ENCODE peak calls at places on chromosomes 16 and 17, in eight cellular contexts. One of them, this sample, is unnamed.

GRCh38 chr16:86702824-86703588 is 124.7 kb downstream of the FOXL1 start:
- DNase-seq in heart left ventricle: no peak
- DNase-seq in stomach: no peak
- DNase-seq in neural progenitor cell: no peak
- DNase-seq in BE2C: no peak
- DNase-seq in Karpas-422: no peak
- DNase-seq in IMR-90: no peak
- DNase-seq in H7: no peak
- DNase-seq in this sample: no peak

GRCh38 chr17:57519199-57519598 is 225.9 kb downstream of the CCDC182 start:
- DNase-seq in heart left ventricle: no peak
- DNase-seq in stomach: no peak
- DNase-seq in neural progenitor cell: no peak
- DNase-seq in BE2C: peak
- DNase-seq in Karpas-422: no peak
- DNase-seq in IMR-90: peak
- DNase-seq in H7: no peak
- DNase-seq in this sample: peak

GRCh38 chr16:56298948-56299602 is 107.8 kb downstream of the GNAO1 start:
- DNase-seq in heart left ventricle: peak
- DNase-seq in stomach: no peak
- DNase-seq in neural progenitor cell: peak
- DNase-seq in BE2C: peak
- DNase-seq in Karpas-422: no peak
- DNase-seq in IMR-90: no peak
- DNase-seq in H7: no peak
- DNase-seq in this sample: peak

GRCh38 chr17:15999974-16000827 is 577 bp downstream of the TTC19 start:
- DNase-seq in heart left ventricle: peak
- DNase-seq in stomach: no peak
- DNase-seq in neural progenitor cell: peak
- DNase-seq in BE2C: peak
- DNase-seq in Karpas-422: no peak
- DNase-seq in IMR-90: peak
- DNase-seq in H7: peak
- DNase-seq in this sample: no peak

GRCh38 chr17:16477255-16477654 is 14.7 kb downstream of the LRRC75A start:
- DNase-seq in heart left ventricle: peak
- DNase-seq in stomach: no peak
- DNase-seq in neural progenitor cell: no peak
- DNase-seq in BE2C: no peak
- DNase-seq in Karpas-422: no peak
- DNase-seq in IMR-90: peak
- DNase-seq in H7: peak
- DNase-seq in this sample: no peak

GRCh38 chr17:17587614-17588336 is 3.7 kb downstream of the PEMT start:
- DNase-seq in heart left ventricle: no peak
- DNase-seq in stomach: no peak
- DNase-seq in neural progenitor cell: no peak
- DNase-seq in BE2C: no peak
- DNase-seq in Karpas-422: no peak
- DNase-seq in IMR-90: no peak
- DNase-seq in H7: no peak
- DNase-seq in this sample: no peak

GRCh38 chr16:72680732-72681131 is 367.2 kb downstream of the ZFHX3 start:
- DNase-seq in heart left ventricle: no peak
- DNase-seq in stomach: no peak
- DNase-seq in neural progenitor cell: no peak
- DNase-seq in BE2C: no peak
- DNase-seq in Karpas-422: no peak
- DNase-seq in IMR-90: no peak
- DNase-seq in H7: no peak
- DNase-seq in this sample: no peak

GRCh38 chr17:2749784-2750181 is 331 bp upstream of the CCDC92B start:
- DNase-seq in heart left ventricle: peak
- DNase-seq in stomach: peak
- DNase-seq in neural progenitor cell: peak
- DNase-seq in BE2C: peak
- DNase-seq in Karpas-422: peak
- DNase-seq in IMR-90: peak
- DNase-seq in H7: peak
- DNase-seq in this sample: peak

GRCh38 chr16:5615868-5616642 is 518.5 kb upstream of the EEF2KMT start:
- DNase-seq in heart left ventricle: peak
- DNase-seq in stomach: peak
- DNase-seq in neural progenitor cell: peak
- DNase-seq in BE2C: peak
- DNase-seq in Karpas-422: peak
- DNase-seq in IMR-90: no peak
- DNase-seq in H7: peak
- DNase-seq in this sample: peak

GRCh38 chr17:69972251-69972650 is 102.8 kb upstream of the KCNJ16 start:
- DNase-seq in heart left ventricle: no peak
- DNase-seq in stomach: no peak
- DNase-seq in neural progenitor cell: no peak
- DNase-seq in BE2C: no peak
- DNase-seq in Karpas-422: no peak
- DNase-seq in IMR-90: peak
- DNase-seq in H7: no peak
- DNase-seq in this sample: no peak

GRCh38 chr16:88357306-88358032 is 25.3 kb upstream of the ZNF469 start:
- DNase-seq in heart left ventricle: no peak
- DNase-seq in stomach: no peak
- DNase-seq in neural progenitor cell: no peak
- DNase-seq in BE2C: no peak
- DNase-seq in Karpas-422: no peak
- DNase-seq in IMR-90: no peak
- DNase-seq in H7: peak
- DNase-seq in this sample: peak

GRCh38 chr17:69448431-69449102 is 34.1 kb downstream of the MAP2K6 start:
- DNase-seq in heart left ventricle: peak
- DNase-seq in stomach: no peak
- DNase-seq in neural progenitor cell: peak
- DNase-seq in BE2C: no peak
- DNase-seq in Karpas-422: no peak
- DNase-seq in IMR-90: no peak
- DNase-seq in H7: peak
- DNase-seq in this sample: peak

GRCh38 chr16:20901441-20902112 is 1.0 kb downstream of the LYRM1 start:
- DNase-seq in heart left ventricle: peak
- DNase-seq in stomach: peak
- DNase-seq in neural progenitor cell: peak
- DNase-seq in BE2C: peak
- DNase-seq in Karpas-422: peak
- DNase-seq in IMR-90: peak
- DNase-seq in H7: peak
- DNase-seq in this sample: peak

GRCh38 chr16:20901068-20901440 is 483 bp downstream of the LYRM1 start:
- DNase-seq in heart left ventricle: no peak
- DNase-seq in stomach: no peak
- DNase-seq in neural progenitor cell: no peak
- DNase-seq in BE2C: no peak
- DNase-seq in Karpas-422: no peak
- DNase-seq in IMR-90: no peak
- DNase-seq in H7: no peak
- DNase-seq in this sample: no peak

GRCh38 chr16:20903889-20904506 is 3.4 kb downstream of the LYRM1 start:
- DNase-seq in heart left ventricle: no peak
- DNase-seq in stomach: no peak
- DNase-seq in neural progenitor cell: no peak
- DNase-seq in BE2C: no peak
- DNase-seq in Karpas-422: no peak
- DNase-seq in IMR-90: no peak
- DNase-seq in H7: no peak
- DNase-seq in this sample: no peak

GRCh38 chr16:20903116-20903888 is 2.7 kb downstream of the LYRM1 start:
- DNase-seq in heart left ventricle: no peak
- DNase-seq in stomach: no peak
- DNase-seq in neural progenitor cell: no peak
- DNase-seq in BE2C: no peak
- DNase-seq in Karpas-422: no peak
- DNase-seq in IMR-90: no peak
- DNase-seq in H7: no peak
- DNase-seq in this sample: no peak

DNA sequence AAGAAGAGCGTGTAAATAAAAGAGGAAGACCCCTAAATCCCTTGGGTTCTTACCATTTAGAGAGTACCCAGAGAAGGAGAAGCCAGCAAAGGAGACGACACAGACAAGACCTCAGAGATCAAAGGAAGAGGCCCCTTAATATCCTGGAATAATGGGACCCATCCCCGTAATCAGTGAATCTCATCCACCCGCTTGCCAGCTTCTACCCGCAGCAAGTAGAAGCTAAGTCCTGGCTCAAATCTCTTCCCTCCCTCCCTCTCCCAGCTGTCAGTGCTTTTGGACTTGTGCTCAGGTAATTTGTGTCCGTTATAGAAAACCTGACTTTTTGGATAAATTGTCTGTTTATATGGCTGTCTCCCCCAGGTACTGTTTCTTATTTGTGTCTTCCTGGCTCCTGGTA is 1.9 kb downstream of the LYRM1 start:
- DNase-seq in heart left ventricle: no peak
- DNase-seq in stomach: no peak
- DNase-seq in neural progenitor cell: no peak
- DNase-seq in BE2C: no peak
- DNase-seq in Karpas-422: no peak
- DNase-seq in IMR-90: no peak
- DNase-seq in H7: no peak
- DNase-seq in this sample: no peak
- H3K4me3 ChIP-seq in heart left ventricle: no peak
- H3K4me3 ChIP-seq in stomach: peak
- H3K4me3 ChIP-seq in neural progenitor cell: peak
- H3K4me3 ChIP-seq in BE2C: no peak
- H3K4me3 ChIP-seq in Karpas-422: peak
- H3K4me3 ChIP-seq in IMR-90: no peak
- H3K4me3 ChIP-seq in H7: no peak
- H3K4me3 ChIP-seq in this sample: no peak

DNA sequence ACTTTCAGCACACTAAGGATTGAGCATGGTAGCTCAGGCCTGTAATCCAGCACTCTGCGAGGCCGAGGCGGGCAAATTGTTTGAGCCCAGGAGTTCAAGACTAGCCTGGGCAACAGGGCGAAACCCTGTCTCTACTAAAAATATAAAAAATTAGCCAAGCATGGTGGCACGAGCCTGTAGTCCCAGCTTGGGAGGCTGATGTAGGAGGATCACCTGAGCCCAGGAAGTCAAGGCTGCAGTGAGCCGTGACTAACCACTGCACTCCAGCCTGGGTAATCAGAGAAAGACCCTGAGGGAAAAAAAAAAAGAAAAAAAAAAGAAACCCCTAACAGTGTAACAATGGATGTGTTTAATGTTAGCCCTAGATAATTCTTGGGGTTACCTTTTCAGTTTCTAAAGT is 24.0 kb downstream of the PARN start:
- DNase-seq in heart left ventricle: no peak
- DNase-seq in stomach: no peak
- DNase-seq in neural progenitor cell: no peak
- DNase-seq in BE2C: no peak
- DNase-seq in Karpas-422: peak
- DNase-seq in IMR-90: no peak
- DNase-seq in H7: no peak
- DNase-seq in this sample: no peak
- H3K4me3 ChIP-seq in heart left ventricle: no peak
- H3K4me3 ChIP-seq in stomach: no peak
- H3K4me3 ChIP-seq in neural progenitor cell: no peak
- H3K4me3 ChIP-seq in BE2C: no peak
- H3K4me3 ChIP-seq in Karpas-422: peak
- H3K4me3 ChIP-seq in IMR-90: no peak
- H3K4me3 ChIP-seq in H7: no peak
- H3K4me3 ChIP-seq in this sample: no peak

GRCh38 chr16:2028146-2028545 is 1.4 kb downstream of the NHERF2 start:
- DNase-seq in heart left ventricle: no peak
- DNase-seq in stomach: no peak
- DNase-seq in neural progenitor cell: no peak
- DNase-seq in BE2C: no peak
- DNase-seq in Karpas-422: no peak
- DNase-seq in IMR-90: no peak
- DNase-seq in H7: no peak
- DNase-seq in this sample: no peak

GRCh38 chr16:2031081-2031577 is 4.4 kb downstream of the NHERF2 start:
- DNase-seq in heart left ventricle: peak
- DNase-seq in stomach: no peak
- DNase-seq in neural progenitor cell: no peak
- DNase-seq in BE2C: no peak
- DNase-seq in Karpas-422: no peak
- DNase-seq in IMR-90: no peak
- DNase-seq in H7: no peak
- DNase-seq in this sample: peak

GRCh38 chr16:2029350-2029749 is 2.6 kb downstream of the NHERF2 start:
- DNase-seq in heart left ventricle: no peak
- DNase-seq in stomach: no peak
- DNase-seq in neural progenitor cell: no peak
- DNase-seq in BE2C: no peak
- DNase-seq in Karpas-422: no peak
- DNase-seq in IMR-90: no peak
- DNase-seq in H7: no peak
- DNase-seq in this sample: peak

GRCh38 chr16:2028620-2029220 is 2.0 kb downstream of the NHERF2 start:
- DNase-seq in heart left ventricle: no peak
- DNase-seq in stomach: peak
- DNase-seq in neural progenitor cell: no peak
- DNase-seq in BE2C: no peak
- DNase-seq in Karpas-422: no peak
- DNase-seq in IMR-90: no peak
- DNase-seq in H7: no peak
- DNase-seq in this sample: no peak

GRCh38 chr16:2030036-2030435 is 3.3 kb downstream of the NHERF2 start:
- DNase-seq in heart left ventricle: no peak
- DNase-seq in stomach: no peak
- DNase-seq in neural progenitor cell: no peak
- DNase-seq in BE2C: no peak
- DNase-seq in Karpas-422: no peak
- DNase-seq in IMR-90: no peak
- DNase-seq in H7: no peak
- DNase-seq in this sample: no peak
- H3K4me3 ChIP-seq in heart left ventricle: peak
- H3K4me3 ChIP-seq in stomach: peak
- H3K4me3 ChIP-seq in neural progenitor cell: no peak
- H3K4me3 ChIP-seq in BE2C: no peak
- H3K4me3 ChIP-seq in Karpas-422: no peak
- H3K4me3 ChIP-seq in IMR-90: no peak
- H3K4me3 ChIP-seq in H7: no peak
- H3K4me3 ChIP-seq in this sample: peak

DNA sequence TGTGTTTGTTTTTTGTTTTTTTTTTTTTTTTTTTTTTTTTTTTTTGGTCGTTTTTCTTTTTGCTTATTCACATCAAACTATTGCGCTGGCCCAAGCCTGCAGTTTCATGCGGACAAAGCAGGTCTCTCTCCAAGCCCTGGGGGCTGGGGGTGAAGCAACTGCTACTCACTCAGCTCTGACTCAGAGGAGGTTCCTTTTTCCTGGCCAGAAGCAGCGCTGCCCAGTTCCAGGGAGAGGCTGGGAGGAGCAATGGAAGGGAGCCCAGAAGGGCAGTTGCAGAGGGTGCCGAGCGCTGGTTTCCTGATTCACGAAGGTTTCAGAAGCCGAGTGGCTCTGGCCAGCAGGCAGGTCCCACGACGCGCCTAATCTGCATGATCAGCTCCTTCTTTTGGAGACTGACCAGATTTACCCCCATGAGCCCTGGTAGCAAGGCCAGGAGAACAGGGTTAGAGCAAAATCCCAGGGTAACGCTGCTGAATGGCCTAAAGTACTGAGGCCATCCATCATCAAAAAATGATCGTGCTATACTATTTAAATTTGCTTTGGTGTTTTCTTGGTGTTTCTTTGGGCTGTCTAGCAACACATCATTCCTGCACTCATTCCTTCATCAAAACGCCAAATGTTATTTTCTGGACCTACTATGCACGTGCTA is 144.7 kb upstream of the SOX9 start:
- DNase-seq in heart left ventricle: peak
- DNase-seq in stomach: peak
- DNase-seq in neural progenitor cell: peak
- DNase-seq in BE2C: peak
- DNase-seq in Karpas-422: no peak
- DNase-seq in IMR-90: peak
- DNase-seq in H7: peak
- DNase-seq in this sample: peak
- H3K4me3 ChIP-seq in heart left ventricle: no peak
- H3K4me3 ChIP-seq in stomach: peak
- H3K4me3 ChIP-seq in neural progenitor cell: no peak
- H3K4me3 ChIP-seq in BE2C: no peak
- H3K4me3 ChIP-seq in Karpas-422: no peak
- H3K4me3 ChIP-seq in IMR-90: no peak
- H3K4me3 ChIP-seq in H7: no peak
- H3K4me3 ChIP-seq in this sample: no peak